ENCODE peak calls at places on chromosomes 12 and 14, in four cellular contexts. I is K562, S is A549, V is HepG2. X is an unnamed sample.

GRCh38 chr12:56599797-56600196 is 30.3 kb downstream of the BAZ2A start:
- ATAC-seq in I (no peak), S (no peak), V (no peak), X (no peak)

GRCh38 chr12:92175961-92176360 is 30.3 kb upstream of the BTG1 start:
- ATAC-seq in I (no peak), S (no peak), V (no peak), X (no peak)

GRCh38 chr14:59333668-59334067 is 131.5 kb downstream of the GPR135 start:
- ATAC-seq in I (no peak), S (peak), V (peak), X (peak)

GRCh38 chr14:71049435-71050147 is 142.3 kb downstream of the PCNX1 start:
- ATAC-seq in I (no peak), S (no peak), V (no peak), X (no peak)

GRCh38 chr12:47396902-47397663 is 308.7 kb downstream of the RPAP3 start:
- ATAC-seq in I (no peak), S (peak), V (no peak), X (no peak)

GRCh38 chr12:209246-209645 is 4.7 kb downstream of the SLC6A12 start:
- ATAC-seq in I (no peak), S (no peak), V (no peak), X (no peak)

GRCh38 chr12:15216036-15216889 is 5.0 kb downstream of the RERG start:
- ATAC-seq in I (no peak), S (no peak), V (no peak), X (no peak)

GRCh38 chr12:50232206-50232605 is 51.1 kb downstream of the LIMA1 start:
- ATAC-seq in I (no peak), S (no peak), V (no peak), X (no peak)

GRCh38 chr12:70670948-70671347 is 33.7 kb upstream of the PTPRB start:
- ATAC-seq in I (no peak), S (no peak), V (no peak), X (no peak)

GRCh38 chr12:40439771-40440492 is 215.1 kb downstream of the LRRK2 start:
- ATAC-seq in I (peak), S (no peak), V (no peak), X (no peak)

GRCh38 chr12:44968960-44969359 is 81.9 kb downstream of the DBX2 start:
- ATAC-seq in I (no peak), S (no peak), V (no peak), X (no peak)

GRCh38 chr12:107990325-107990724 is 138.8 kb upstream of the WSCD2 start:
- ATAC-seq in I (peak), S (peak), V (peak), X (no peak)

GRCh38 chr14:89600029-89600428 is 183.0 kb upstream of the FOXN3 start:
- ATAC-seq in I (no peak), S (no peak), V (no peak), X (no peak)

GRCh38 chr12:49868952-49869815 is 26.3 kb upstream of the BCDIN3D start:
- ATAC-seq in I (peak), S (peak), V (peak), X (peak)

GRCh38 chr12:27685274-27685673 is 11.0 kb upstream of the REP15 start:
- ATAC-seq in I (no peak), S (no peak), V (no peak), X (no peak)

GRCh38 chr14:79325071-79325470 is 886.2 kb downstream of the DIO2 start:
- ATAC-seq in I (no peak), S (no peak), V (no peak), X (no peak)

GRCh38 chr14:68243441-68244010 is 423.9 kb downstream of the RAD51B start:
- ATAC-seq in I (no peak), S (no peak), V (no peak), X (no peak)

GRCh38 chr14:53929871-53930685 is 26.5 kb downstream of the BMP4 start:
- ATAC-seq in I (peak), S (peak), V (peak), X (no peak)

GRCh38 chr12:62523619-62524018 is 57.0 kb downstream of the MON2 start:
- ATAC-seq in I (no peak), S (no peak), V (no peak), X (no peak)

GRCh38 chr12:49515266-49515665 is 23.6 kb upstream of the KCNH3 start:
- ATAC-seq in I (no peak), S (peak), V (no peak), X (no peak)

GRCh38 chr12:98999569-98999968 is 354.5 kb downstream of the APAF1 start:
- ATAC-seq in I (no peak), S (peak), V (no peak), X (no peak)

DNA sequence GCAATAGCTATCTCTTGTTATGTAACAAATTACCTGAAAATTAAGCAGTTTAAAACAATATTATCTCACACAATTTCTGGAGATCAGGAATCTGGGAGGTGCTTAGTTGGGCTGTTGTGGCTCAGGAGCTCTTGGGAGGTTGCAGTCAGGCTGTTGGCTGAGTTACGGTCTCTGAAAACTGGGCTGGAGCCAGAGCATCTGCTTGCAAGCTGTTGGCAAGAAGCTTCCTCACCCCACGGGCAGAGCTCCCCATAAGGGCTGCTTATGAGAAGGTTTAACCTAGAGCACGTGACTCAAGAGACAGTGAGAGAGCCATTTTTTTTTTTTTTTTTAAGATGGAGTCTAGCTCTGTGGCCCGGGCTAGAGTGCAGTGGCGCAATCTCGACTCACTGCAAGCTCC is 346.8 kb downstream of the ATP23 start:
- ATAC-seq in I (no peak), S (no peak), V (no peak), X (no peak)
- TF ChIP-seq POLR2A in I (no peak), S (no peak), V (no peak), X (no peak)

DNA sequence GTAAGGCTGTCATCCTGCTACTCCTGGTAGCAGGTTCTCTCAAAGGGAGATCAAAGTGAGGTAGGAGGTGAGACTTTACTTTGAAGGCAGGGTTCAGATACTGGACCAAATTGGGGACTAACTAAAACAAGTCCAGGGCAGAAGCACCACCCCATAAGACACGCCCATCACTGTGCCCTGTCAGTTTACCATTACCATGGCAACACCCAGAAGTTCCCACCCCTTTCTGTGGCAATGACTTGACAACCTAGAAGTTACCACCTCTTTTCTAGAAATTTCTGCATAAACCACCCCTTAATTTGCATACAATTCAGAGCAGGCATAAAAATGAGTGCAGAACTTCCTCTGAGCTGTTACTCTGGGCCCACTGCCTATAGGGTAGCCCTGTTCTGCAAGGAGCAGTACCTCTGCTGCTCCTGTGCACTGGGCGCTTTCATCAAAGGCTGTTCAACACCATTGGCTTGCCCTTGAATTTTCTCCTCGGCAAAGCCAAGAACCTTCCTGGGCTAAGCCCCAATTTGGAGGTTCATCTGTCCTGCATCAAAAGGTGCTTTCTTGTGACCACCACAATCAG is 64.8 kb upstream of the MAX start:
- ATAC-seq in I (peak), S (no peak), V (no peak), X (no peak)
- TF ChIP-seq POLR2A in I (no peak), S (no peak), V (no peak), X (no peak)

GRCh38 chr12:110403975-110404675 is 617 bp upstream of the ANAPC7 start:
- ATAC-seq in I (peak), S (peak), V (peak), X (peak)

GRCh38 chr12:110403146-110403974 is at the start of gene ANAPC7:
- ATAC-seq in I (peak), S (peak), V (peak), X (peak)
- TF ChIP-seq POLR2A in I (peak), S (peak), V (peak), X (peak)

GRCh38 chr12:13133886-13134285 is 30.4 kb upstream of the GSG1 start:
- ATAC-seq in I (no peak), S (no peak), V (no peak), X (no peak)
- TF ChIP-seq POLR2A in I (no peak), S (no peak), V (no peak), X (no peak)

DNA sequence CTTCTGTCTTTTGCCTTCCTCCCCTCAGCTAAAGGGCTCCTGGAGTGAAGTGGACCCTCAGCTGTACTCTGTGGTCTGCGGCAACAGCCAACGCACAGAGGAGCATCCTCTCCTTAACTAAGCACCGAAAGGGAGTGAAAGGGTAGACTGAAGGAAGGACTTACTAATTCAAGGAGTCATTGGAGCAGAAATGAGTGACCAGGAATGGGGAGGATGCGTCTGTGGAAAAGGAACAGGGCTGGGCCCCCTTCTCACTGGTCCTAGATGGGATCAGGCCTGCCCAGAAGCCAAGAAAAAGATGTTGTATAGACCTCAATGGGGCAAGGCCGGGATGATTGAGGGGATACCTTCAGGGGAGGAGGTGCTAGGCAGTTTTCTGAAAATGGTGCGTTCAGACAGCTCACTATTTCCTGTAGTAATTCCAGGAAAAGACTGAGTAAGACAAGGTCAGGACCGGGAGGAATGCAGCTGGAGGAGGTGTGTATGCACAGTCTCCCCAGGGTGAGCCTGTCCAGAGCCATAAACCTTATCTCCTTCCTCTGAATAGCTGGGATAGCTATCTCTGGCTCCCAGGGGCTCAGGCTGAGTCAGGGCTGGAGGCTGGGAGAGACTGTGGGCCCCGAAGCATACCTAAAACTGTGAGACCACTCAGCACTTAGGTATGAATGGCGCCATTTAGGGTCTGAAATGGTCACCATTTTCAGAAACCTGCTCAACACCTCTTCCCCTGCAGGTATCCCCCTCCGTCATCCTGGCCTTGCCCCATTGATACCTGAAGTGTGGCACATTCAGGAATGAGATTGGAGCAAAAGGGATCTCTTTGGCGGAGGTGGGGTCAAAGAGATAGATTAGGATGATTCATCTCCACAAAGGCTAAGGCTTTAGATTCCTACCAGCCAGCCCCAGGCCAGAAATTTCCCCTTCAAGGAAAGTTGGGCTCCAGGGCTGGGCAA is 20.2 kb upstream of the KRT8 start:
- ATAC-seq in I (peak), S (peak), V (peak), X (no peak)
- TF ChIP-seq POLR2A in I (no peak), S (no peak), V (no peak), X (no peak)

DNA sequence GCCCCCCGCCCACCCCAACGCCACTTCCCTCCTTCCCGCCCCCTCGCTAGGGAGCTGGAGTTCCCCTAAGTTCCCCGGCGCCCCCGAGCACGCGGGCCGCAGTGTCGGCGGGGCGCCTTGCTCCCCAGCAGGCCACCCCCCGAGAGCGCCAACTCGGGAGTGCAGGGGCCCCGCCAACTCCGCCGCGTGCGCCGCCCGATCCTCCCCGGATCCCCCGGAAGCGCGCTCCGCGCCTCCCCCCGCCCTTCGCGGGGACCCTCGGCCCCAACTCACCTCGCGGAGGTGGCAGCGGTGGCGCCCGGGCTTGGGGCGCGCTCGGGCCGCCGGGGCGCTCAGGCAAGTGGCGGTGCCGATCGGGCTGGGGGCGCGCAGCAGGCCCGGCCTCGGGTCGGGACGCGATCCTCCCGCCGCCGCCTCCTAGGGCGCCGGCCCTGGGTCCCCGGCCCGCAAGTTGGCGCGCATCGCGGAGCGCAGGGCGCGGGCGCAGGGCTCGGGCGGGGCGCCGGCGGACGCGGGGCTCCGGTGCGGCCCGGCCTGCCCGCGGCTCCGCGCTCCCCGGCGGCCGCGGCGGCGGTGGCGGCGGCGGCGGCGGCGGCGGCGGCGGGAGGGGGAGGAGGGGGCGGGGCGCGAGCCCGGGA is at the start of gene NCOR2:
- ATAC-seq in I (peak), S (peak), V (peak), X (peak)
- TF ChIP-seq POLR2A in I (no peak), S (peak), V (no peak), X (peak)

DNA sequence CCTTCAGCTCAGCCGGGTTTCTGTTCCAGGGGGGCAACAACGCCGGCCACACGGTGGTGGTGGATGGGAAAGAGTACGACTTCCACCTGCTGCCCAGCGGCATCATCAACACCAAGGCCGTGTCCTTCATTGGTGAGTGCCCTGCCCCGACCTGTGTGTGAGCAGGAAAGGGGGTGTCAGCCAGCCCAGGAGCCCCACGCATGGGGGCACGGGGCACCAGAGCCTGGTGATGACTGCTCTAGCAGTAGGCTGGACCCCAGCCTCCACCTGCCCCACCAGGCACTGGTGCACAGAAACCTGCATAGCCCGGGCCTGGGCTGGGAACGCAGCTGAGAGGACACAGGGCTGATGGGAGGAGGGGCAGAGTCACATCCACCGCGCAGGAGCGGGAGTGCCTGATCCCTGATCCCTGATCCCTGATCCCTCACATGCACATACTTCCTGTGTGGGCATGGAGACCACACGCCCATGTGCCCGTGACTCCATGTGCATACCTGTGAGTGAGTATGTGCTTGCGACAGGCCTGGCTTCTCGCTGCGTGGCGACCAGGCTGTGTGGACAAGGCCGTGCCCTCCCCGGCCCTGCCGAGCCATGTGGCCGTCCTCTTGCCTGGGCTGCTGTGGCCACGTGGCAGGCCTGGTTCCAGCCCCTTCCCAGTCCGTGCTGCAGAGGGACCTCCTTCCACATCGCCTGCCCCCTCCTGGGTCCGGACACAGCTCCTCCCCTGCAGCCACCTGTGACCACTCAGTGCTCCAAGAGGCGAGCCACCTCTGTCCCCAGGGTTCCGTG is 11.2 kb downstream of the ADSS1 start:
- ATAC-seq in I (no peak), S (no peak), V (peak), X (no peak)
- TF ChIP-seq POLR2A in I (no peak), S (no peak), V (no peak), X (no peak)